ENCODE peak calls at places on chromosomes 12 and 14, in four cellular contexts. X is fibroblast of mammary gland, T is MM.1S, A is brain microvascular endothelial cell. F is an unnamed sample.

GRCh38 chr12:89373772-89374572 is 21.7 kb upstream of the DUSP6 start:
- DNase-seq in X (peak), T (no peak), A (peak), F (peak)

GRCh38 chr12:83323866-83324265 is 637.2 kb downstream of the TMTC2 start:
- DNase-seq in X (no peak), T (no peak), A (no peak), F (no peak)

GRCh38 chr12:65902504-65902903 is 78.2 kb downstream of the HMGA2 start:
- DNase-seq in X (peak), T (no peak), A (peak), F (peak)

GRCh38 chr12:5220835-5221234 is 177.2 kb downstream of the KCNA5 start:
- DNase-seq in X (no peak), T (no peak), A (no peak), F (no peak)

GRCh38 chr12:48970702-48971334 is 717 bp downstream of the WNT10B start:
- DNase-seq in X (no peak), T (no peak), A (no peak), F (no peak)

GRCh38 chr12:14278294-14278953 is 87.1 kb upstream of the ATF7IP start:
- DNase-seq in X (no peak), T (peak), A (no peak), F (no peak)

GRCh38 chr12:111387747-111388365 is 17.9 kb upstream of the SH2B3 start:
- DNase-seq in X (no peak), T (no peak), A (no peak), F (no peak)

GRCh38 chr12:131381716-131382430 is 329.0 kb upstream of the SFSWAP start:
- DNase-seq in X (no peak), T (no peak), A (no peak), F (no peak)

GRCh38 chr12:52870361-52871290 is 21.8 kb upstream of the KRT78 start:
- DNase-seq in X (peak), T (peak), A (peak), F (peak)

GRCh38 chr12:122226366-122227222 is 742 bp upstream of the DIABLO start:
- DNase-seq in X (no peak), T (no peak), A (no peak), F (no peak)
- H3K4me3 ChIP-seq in X (peak), T (peak), A (peak), F (peak)

GRCh38 chr12:113251404-113252070 is 30.3 kb downstream of the TPCN1 start:
- DNase-seq in X (no peak), T (no peak), A (no peak), F (no peak)
- TF ChIP-seq CTCF in X (no peak), T (no peak), A (no peak), F (no peak)

DNA sequence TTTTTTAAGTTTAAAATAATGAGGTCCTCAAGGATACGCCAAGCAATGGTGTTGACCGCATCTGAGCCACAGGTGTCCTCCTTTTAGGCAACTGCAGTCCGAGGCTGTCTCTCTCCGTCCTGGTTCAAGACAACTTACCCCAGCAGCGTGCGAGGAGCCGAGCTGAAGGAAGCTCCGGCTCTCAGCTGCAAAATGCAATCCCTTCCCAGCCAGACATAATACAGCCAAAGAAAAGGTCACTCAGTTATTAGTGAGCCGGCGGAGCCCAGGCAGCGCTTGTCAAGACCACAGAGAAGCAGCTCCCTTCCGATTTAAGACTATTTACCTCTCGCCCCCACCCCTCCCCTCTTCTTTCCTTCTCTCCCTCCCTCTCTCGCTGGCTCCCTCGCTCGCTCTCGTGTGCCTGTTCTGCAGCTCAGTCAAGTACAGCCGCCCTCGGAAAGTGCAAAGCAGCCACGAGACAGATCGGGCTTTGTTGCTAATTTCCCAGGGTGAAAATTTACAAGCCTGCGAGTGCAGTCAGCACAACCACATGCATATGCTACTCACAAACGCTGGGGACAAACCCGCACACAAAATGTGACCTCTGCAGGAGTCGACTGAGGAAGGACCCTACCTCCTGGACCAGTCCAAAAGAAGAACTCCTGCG is 363 bp upstream of the LMO3 start:
- DNase-seq in X (peak), T (peak), A (peak), F (peak)
- H3K4me3 ChIP-seq in X (peak), T (peak), A (peak), F (peak)

DNA sequence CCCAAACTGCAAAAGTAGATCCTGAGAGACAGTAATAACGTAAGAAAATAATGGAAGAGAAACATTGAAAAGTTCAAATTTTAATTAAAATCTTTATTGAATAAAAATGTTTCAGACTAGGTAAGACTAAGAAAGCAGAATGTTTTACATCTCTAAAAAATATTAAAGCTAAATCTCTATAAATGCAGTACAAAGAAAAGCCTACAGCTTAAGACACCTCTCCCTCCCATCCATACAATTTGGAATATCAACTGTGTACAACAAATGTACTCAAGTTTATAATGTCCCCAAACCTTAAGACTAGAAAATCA is 8.5 kb upstream of the CERS5 start:
- DNase-seq in X (no peak), T (no peak), A (no peak), F (no peak)
- TF ChIP-seq CTCF in X (no peak), T (no peak), A (no peak), F (no peak)

DNA sequence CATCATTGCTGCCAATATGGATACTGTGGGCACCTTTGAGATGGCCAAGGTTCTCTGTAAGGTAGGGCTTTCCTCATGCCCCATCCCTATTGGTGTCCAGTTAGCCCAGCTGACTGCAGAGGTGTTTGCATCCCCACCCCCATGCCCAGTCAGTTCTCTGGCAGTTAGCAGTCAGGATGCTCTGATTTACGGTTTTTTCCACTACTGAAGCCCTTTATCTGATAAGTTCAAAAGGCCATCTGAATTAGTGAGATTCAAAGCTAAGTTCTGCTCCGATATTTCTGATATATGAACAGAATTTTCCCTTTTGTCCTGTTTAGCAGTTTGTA is 773 bp downstream of the GMPR2 start:
- DNase-seq in X (no peak), T (no peak), A (no peak), F (no peak)
- H3K4me3 ChIP-seq in X (peak), T (peak), A (peak), F (peak)

GRCh38 chr14:89848165-89848564 is 106.4 kb downstream of the EFCAB11 start:
- DNase-seq in X (peak), T (no peak), A (peak), F (peak)
- TF ChIP-seq CTCF in X (peak), T (no peak), A (peak), F (peak)